ENCODE peak calls at places on chromosomes 4 and X, in ten cellular contexts. Z, D, T, Q, K, O, B, S, I and M are unnamed samples.

GRCh38 chr4:140993969-140994459 is 139.3 kb downstream of the RNF150 start:
- DNase-seq in Z (no peak), D (no peak), T (no peak), Q (no peak), K (no peak), O (no peak), B (no peak), S (no peak), I (no peak), M (no peak)

GRCh38 chrX:136694491-136695087 is 46.6 kb downstream of the CD40LG start:
- DNase-seq in Z (no peak), D (no peak), T (peak; percentile 19), Q (no peak), K (no peak), O (no peak), B (no peak), S (peak; percentile 58), I (no peak), M (no peak)

GRCh38 chr4:152784490-152785195 is 4.9 kb downstream of the ARFIP1 start:
- DNase-seq in Z (no peak), D (no peak), T (no peak), Q (no peak), K (no peak), O (no peak), B (no peak), S (peak; percentile 40), I (peak; percentile 16), M (no peak)

GRCh38 chr4:37561803-37562207 is 124.4 kb downstream of the RELL1 start:
- DNase-seq in Z (no peak), D (no peak), T (peak; percentile 42), Q (no peak), K (no peak), O (no peak), B (no peak), S (peak; percentile 80), I (no peak), M (no peak)

GRCh38 chr4:71004281-71004851 is 10.9 kb downstream of the DCK start:
- DNase-seq in Z (no peak), D (no peak), T (no peak), Q (no peak), K (peak; percentile 75), O (no peak), B (no peak), S (no peak), I (peak; percentile 49), M (no peak)

GRCh38 chr4:185597532-185598188 is 62.4 kb upstream of the PDLIM3 start:
- DNase-seq in Z (peak; percentile 73), D (peak; percentile 60), T (peak; percentile 84), Q (peak; percentile 57), K (peak; percentile 52), O (peak; percentile 71), B (peak; percentile 78), S (peak; percentile 82), I (peak; percentile 74), M (no peak)

GRCh38 chrX:21932277-21932996 is 8.1 kb upstream of the SMS start:
- DNase-seq in Z (no peak), D (no peak), T (peak; percentile 89), Q (no peak), K (no peak), O (no peak), B (peak; percentile 53), S (peak; percentile 97), I (no peak), M (no peak)

GRCh38 chr4:138897818-138898226 is 117.8 kb upstream of the NOCT start:
- DNase-seq in Z (no peak), D (no peak), T (no peak), Q (peak; percentile 28), K (no peak), O (no peak), B (no peak), S (peak; percentile 94), I (no peak), M (no peak)

GRCh38 chr4:129550281-129550785 is 454.4 kb downstream of the C4orf33 start:
- DNase-seq in Z (no peak), D (no peak), T (peak; percentile 55), Q (no peak), K (no peak), O (no peak), B (no peak), S (no peak), I (no peak), M (no peak)

GRCh38 chrX:66677430-66677829 is 38.6 kb upstream of the EDA2R start:
- DNase-seq in Z (no peak), D (no peak), T (peak; percentile 1), Q (no peak), K (no peak), O (no peak), B (no peak), S (peak; percentile 12), I (no peak), M (no peak)

GRCh38 chr4:184402740-184403383 is 71.5 kb downstream of the IRF2 start:
- DNase-seq in Z (no peak), D (no peak), T (no peak), Q (no peak), K (no peak), O (no peak), B (no peak), S (no peak), I (no peak), M (no peak)

GRCh38 chr4:184400891-184401290 is 73.5 kb downstream of the IRF2 start:
- DNase-seq in Z (no peak), D (no peak), T (peak; percentile 12), Q (no peak), K (no peak), O (no peak), B (no peak), S (no peak), I (no peak), M (no peak)

GRCh38 chr4:184403384-184403781 is 71.0 kb downstream of the IRF2 start:
- DNase-seq in Z (no peak), D (no peak), T (no peak), Q (no peak), K (no peak), O (no peak), B (no peak), S (peak; percentile 11), I (no peak), M (no peak)

GRCh38 chr4:184401397-184402171 is 72.8 kb downstream of the IRF2 start:
- DNase-seq in Z (no peak), D (no peak), T (peak; percentile 73), Q (no peak), K (no peak), O (no peak), B (no peak), S (no peak), I (no peak), M (no peak)

DNA sequence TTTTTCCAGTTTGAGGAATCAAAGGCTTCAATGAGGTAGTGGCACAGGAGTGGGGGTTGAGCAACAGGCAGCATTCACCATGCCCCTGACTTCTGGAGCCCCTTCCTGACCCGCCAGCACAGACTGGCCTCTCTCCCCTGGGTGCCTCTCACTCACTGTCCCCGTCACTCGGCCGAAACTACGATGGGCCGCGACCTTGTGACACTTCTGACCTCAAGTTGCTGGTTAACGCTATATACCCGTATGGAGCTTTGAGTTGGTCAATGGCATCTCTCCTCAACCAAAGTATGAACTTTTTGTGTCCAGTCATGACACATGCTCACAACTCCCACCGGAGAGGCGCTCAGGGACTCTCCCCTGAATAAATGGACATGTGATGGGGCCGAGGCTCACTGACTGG is 72.1 kb downstream of the IRF2 start:
- DNase-seq in Z (no peak), D (no peak), T (no peak), Q (no peak), K (no peak), O (no peak), B (no peak), S (no peak), I (no peak), M (no peak)
- H3K4me1 ChIP-seq in Z (peaks cover 41% of the 10 kb centered on the region), D (peaks cover 55% of the 10 kb centered on the region), T (peaks cover 15% of the 10 kb centered on the region), Q (peaks cover 16% of the 10 kb centered on the region), K (peaks cover 9% of the 10 kb centered on the region), O (peaks cover 28% of the 10 kb centered on the region), B (peaks cover 28% of the 10 kb centered on the region), S (peaks cover 9% of the 10 kb centered on the region), I (peaks cover 4% of the 10 kb centered on the region), M (peaks cover 28% of the 10 kb centered on the region)

GRCh38 chr4:24210332-24210902 is 320.6 kb upstream of the PPARGC1A start:
- DNase-seq in Z (no peak), D (peak; percentile 60), T (no peak), Q (no peak), K (no peak), O (peak; percentile 44), B (no peak), S (peak; percentile 96), I (peak; percentile 8), M (no peak)
- TF ChIP-seq POLR2A in Z (no peak), D (no peak), T (no peak), Q (no peak), K (no peak), O (no peak), B (no peak), S (no peak), I (no peak), M (no peak)

GRCh38 chrX:49316085-49316484 is 5.8 kb upstream of the GAGE12J start:
- DNase-seq in Z (no peak), D (no peak), T (no peak), Q (no peak), K (no peak), O (no peak), B (no peak), S (no peak), I (no peak), M (no peak)
- H3K36me3 ChIP-seq in Z (no peaks in the 10 kb centered on the region), D (no peaks in the 10 kb centered on the region), T (no peaks in the 10 kb centered on the region), Q (no peaks in the 10 kb centered on the region), K (no peaks in the 10 kb centered on the region), O (no peaks in the 10 kb centered on the region), B (no peaks in the 10 kb centered on the region), S (no peaks in the 10 kb centered on the region), I (no peaks in the 10 kb centered on the region), M (no peaks in the 10 kb centered on the region)

GRCh38 chrX:19743386-19743785 is 144.0 kb downstream of the SH3KBP1 start:
- DNase-seq in Z (no peak), D (no peak), T (no peak), Q (no peak), K (no peak), O (no peak), B (no peak), S (no peak), I (peak; percentile 17), M (no peak)
- H3K4me1 ChIP-seq in Z (no peaks in the 10 kb centered on the region), D (peaks cover 18% of the 10 kb centered on the region), T (peaks cover 23% of the 10 kb centered on the region), Q (no peaks in the 10 kb centered on the region), K (no peaks in the 10 kb centered on the region), O (no peaks in the 10 kb centered on the region), B (no peaks in the 10 kb centered on the region), S (no peaks in the 10 kb centered on the region), I (no peaks in the 10 kb centered on the region), M (no peaks in the 10 kb centered on the region)

GRCh38 chrX:120250522-120251271 is at the start of gene ZBTB33:
- DNase-seq in Z (peak; percentile 91), D (peak; percentile 71), T (peak; percentile 96), Q (peak; percentile 85), K (peak; percentile 82), O (peak; percentile 88), B (peak; percentile 89), S (peak; percentile 92), I (peak; percentile 91), M (no peak)
- TF ChIP-seq POLR2A in Z (peak; percentile 8), D (peak; percentile 68), T (no peak), Q (peak; percentile 74), K (peak; percentile 71), O (peak; percentile 66), B (peak; percentile 85), S (peak; percentile 67), I (peak; percentile 88), M (no peak)

GRCh38 chr4:82823062-82823461 is 24.5 kb upstream of the SCD5 start:
- DNase-seq in Z (no peak), D (no peak), T (no peak), Q (no peak), K (no peak), O (no peak), B (no peak), S (peak; percentile 84), I (no peak), M (no peak)
- H3K36me3 ChIP-seq in Z (peaks cover 74% of the 10 kb centered on the region), D (peaks cover 7% of the 10 kb centered on the region), T (peaks cover 54% of the 10 kb centered on the region), Q (peaks cover 27% of the 10 kb centered on the region), K (no peaks in the 10 kb centered on the region), O (no peaks in the 10 kb centered on the region), B (peaks cover 98% of the 10 kb centered on the region), S (peaks cover 71% of the 10 kb centered on the region), I (peaks cover 86% of the 10 kb centered on the region), M (peaks cover 97% of the 10 kb centered on the region)

GRCh38 chr4:108249397-108249796 is 80.7 kb upstream of the LEF1 start:
- DNase-seq in Z (no peak), D (no peak), T (no peak), Q (no peak), K (no peak), O (no peak), B (no peak), S (no peak), I (no peak), M (no peak)
- H3K4me1 ChIP-seq in Z (no peaks in the 10 kb centered on the region), D (no peaks in the 10 kb centered on the region), T (no peaks in the 10 kb centered on the region), Q (no peaks in the 10 kb centered on the region), K (no peaks in the 10 kb centered on the region), O (no peaks in the 10 kb centered on the region), B (no peaks in the 10 kb centered on the region), S (no peaks in the 10 kb centered on the region), I (no peaks in the 10 kb centered on the region), M (no peaks in the 10 kb centered on the region)